ENCODE peak calls at places on chromosomes 5 and 9, in five cellular contexts. K is A549, V is HepG2, S is HEK293T, L is IMR-90. Q is an unnamed sample.

GRCh38 chr5:151694035-151694485 is 7.3 kb upstream of the SPARC start:
- DNase-seq in S (no peak), V (peak; percentile 97), L (no peak), K (peak; percentile 16), Q (no peak)

GRCh38 chr9:134858051-134858841 is 22.4 kb upstream of the FCN2 start:
- DNase-seq in K (peak; percentile 25), L (peak; percentile 38), V (no peak), S (no peak), Q (no peak)

GRCh38 chr9:89515416-89515815 is 17.5 kb upstream of the SEMA4D start:
- DNase-seq in L (no peak), V (no peak), S (no peak), K (no peak), Q (no peak)

GRCh38 chr5:124741711-124742496 is 4.5 kb downstream of the ZNF608 start:
- DNase-seq in L (peak; percentile 83), S (peak; percentile 35), K (no peak), V (no peak), Q (no peak)

GRCh38 chr5:157516016-157516415 is 56.0 kb downstream of the NIPAL4 start:
- DNase-seq in S (no peak), L (peak; percentile 94), V (no peak), K (peak; percentile 30), Q (no peak)

GRCh38 chr5:173513521-173513991 is 102.9 kb downstream of the BOD1 start:
- DNase-seq in V (no peak), L (peak; percentile 34), K (peak; percentile 9), S (no peak), Q (no peak)

GRCh38 chr5:3026651-3027050 is 275.2 kb upstream of the IRX2 start:
- DNase-seq in S (no peak), K (no peak), L (no peak), V (no peak), Q (no peak)

GRCh38 chr5:74272019-74272775 is 368.3 kb downstream of the ENC1 start:
- DNase-seq in V (peak; percentile 53), S (no peak), K (peak; percentile 11), L (peak; percentile 31), Q (no peak)

GRCh38 chr9:111661802-111662491 is 542 bp downstream of the GNG10 start:
- DNase-seq in V (no peak), L (peak; percentile 13), S (peak; percentile 42), K (peak; percentile 22), Q (peak; percentile 41)

GRCh38 chr5:12095808-12096281 is 191.6 kb upstream of the CTNND2 start:
- DNase-seq in L (no peak), S (no peak), V (no peak), K (no peak), Q (no peak)

GRCh38 chr5:151094861-151095260 is 14.0 kb upstream of the TNIP1 start:
- DNase-seq in K (no peak), L (no peak), V (no peak), S (no peak), Q (no peak)

GRCh38 chr5:120683580-120683979 is 219.5 kb downstream of the PRR16 start:
- DNase-seq in V (no peak), L (peak; percentile 33), S (no peak), K (no peak), Q (no peak)

GRCh38 chr9:72554221-72554641 is 32.8 kb downstream of the TMC1 start:
- DNase-seq in S (no peak), L (peak; percentile 89), V (peak; percentile 73), K (peak; percentile 94), Q (no peak)

GRCh38 chr9:116605904-116606341 is 81.2 kb upstream of the TRIM32 start:
- DNase-seq in S (no peak), L (no peak), V (no peak), K (no peak), Q (no peak)

GRCh38 chr9:116599342-116599884 is 87.7 kb upstream of the TRIM32 start:
- DNase-seq in L (no peak), K (no peak), V (no peak), S (no peak), Q (no peak)

DNA sequence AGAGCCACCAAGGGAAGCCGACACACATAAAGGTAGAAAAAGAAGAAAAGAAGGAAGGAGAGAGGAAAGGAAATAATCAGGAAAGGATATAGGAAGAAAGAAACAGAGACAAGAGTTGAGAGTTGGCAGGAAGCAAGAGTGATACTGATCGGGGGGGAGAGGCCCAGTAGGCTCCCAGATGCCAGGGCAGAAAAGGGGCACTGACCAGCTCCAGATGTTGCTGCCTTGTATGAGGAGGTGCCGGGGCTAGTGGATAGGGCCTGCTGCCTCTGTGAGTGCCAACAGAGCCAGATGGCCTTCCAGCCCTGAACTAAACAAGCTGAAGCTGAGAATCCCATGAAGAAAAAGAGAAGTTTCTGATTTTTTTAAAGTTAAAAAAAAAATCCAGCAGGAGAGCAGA is 82.0 kb upstream of the TRIM32 start:
- DNase-seq in K (no peak), V (no peak), L (no peak), S (no peak), Q (no peak)
- TF ChIP-seq BHLHE40 in K (no peak), V (no peak), L (no peak), S (no peak), Q (no peak)

GRCh38 chr5:92518318-92518913 is 1062.6 kb downstream of the NR2F1-AS1 start:
- DNase-seq in S (peak; percentile 58), V (peak; percentile 12), L (peak; percentile 80), K (peak; percentile 12), Q (no peak)

GRCh38 chr5:92514901-92515300 is 1066.1 kb downstream of the NR2F1-AS1 start:
- DNase-seq in V (no peak), L (no peak), K (no peak), S (no peak), Q (no peak)

GRCh38 chr5:92508271-92508670 is 1072.7 kb downstream of the NR2F1-AS1 start:
- DNase-seq in V (no peak), K (no peak), S (no peak), L (no peak), Q (no peak)

GRCh38 chr5:92513067-92513466 is 1068.0 kb downstream of the NR2F1-AS1 start:
- DNase-seq in V (no peak), S (no peak), L (peak; percentile 2), K (peak; percentile 7), Q (no peak)
- TF ChIP-seq BHLHE40 in V (no peak), S (no peak), L (no peak), K (no peak), Q (no peak)

GRCh38 chr5:163407034-163407652 is 30.3 kb upstream of the CCNG1 start:
- DNase-seq in L (no peak), K (no peak), S (no peak), V (no peak), Q (no peak)
- TF ChIP-seq BHLHE40 in L (no peak), K (no peak), S (no peak), V (no peak), Q (no peak)

GRCh38 chr5:65142511-65143011 is 339.2 kb downstream of the ADAMTS6 start:
- DNase-seq in S (peak; percentile 14), V (no peak), K (peak; percentile 11), L (peak; percentile 74), Q (no peak)
- TF ChIP-seq BHLHE40 in S (no peak), V (no peak), K (no peak), L (no peak), Q (no peak)

GRCh38 chr9:129403743-129404620 is 216.9 kb downstream of the C9orf50 start:
- DNase-seq in V (no peak), S (no peak), L (no peak), K (no peak), Q (no peak)

GRCh38 chr9:129405089-129405830 is 215.6 kb downstream of the C9orf50 start:
- DNase-seq in L (peak; percentile 83), S (no peak), V (peak; percentile 47), K (peak; percentile 37), Q (no peak)

GRCh38 chr9:129405831-129406220 is 215.1 kb downstream of the C9orf50 start:
- DNase-seq in S (no peak), K (no peak), L (no peak), V (no peak), Q (no peak)

GRCh38 chr9:129402931-129403742 is 217.8 kb downstream of the C9orf50 start:
- DNase-seq in S (no peak), K (no peak), L (no peak), V (no peak), Q (no peak)

DNA sequence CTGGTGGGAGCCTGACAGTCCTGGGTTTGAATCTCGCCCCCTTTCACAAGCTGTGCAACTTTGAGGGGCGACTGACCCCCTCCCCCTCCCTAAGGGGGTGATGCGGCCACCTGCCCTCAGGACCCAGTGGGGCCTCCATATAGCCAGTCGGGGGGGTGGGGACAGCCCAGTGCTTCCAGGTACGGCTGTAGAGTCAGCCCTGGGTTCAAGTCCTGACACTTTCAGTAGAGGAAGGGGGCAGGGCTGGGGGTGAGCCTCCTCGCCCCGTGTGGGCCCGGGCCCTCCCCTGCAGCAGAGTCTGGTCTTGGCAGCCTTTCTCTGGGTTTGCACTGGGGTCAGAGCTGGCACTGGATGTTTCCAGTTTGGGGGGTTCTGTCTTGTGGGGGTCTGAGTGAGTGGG is 216.3 kb downstream of the C9orf50 start:
- DNase-seq in K (no peak), V (no peak), S (no peak), L (no peak), Q (no peak)
- TF ChIP-seq BHLHE40 in K (no peak), V (no peak), S (no peak), L (no peak), Q (no peak)

DNA sequence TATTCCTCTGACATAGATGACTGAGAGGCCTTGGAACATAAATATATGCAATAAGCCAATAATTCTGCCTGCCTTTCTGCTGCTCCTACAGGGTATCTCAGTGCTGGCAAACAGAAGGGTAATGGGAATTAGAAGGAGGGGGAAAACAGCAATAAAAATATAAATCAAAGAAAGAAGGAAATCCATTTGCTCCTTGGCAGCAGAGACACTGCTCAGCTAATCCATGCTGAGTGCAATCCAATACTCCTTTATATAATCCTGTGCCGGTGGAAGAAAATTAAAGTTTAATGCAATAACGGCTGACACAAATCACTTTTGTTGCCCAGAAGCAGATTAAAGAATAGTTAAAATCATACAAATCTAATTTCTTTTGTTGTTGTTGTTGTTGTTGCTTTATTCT is 478.9 kb downstream of the SPATA31D1 start:
- DNase-seq in S (no peak), L (no peak), K (no peak), V (no peak), Q (no peak)
- TF ChIP-seq BHLHE40 in S (no peak), L (no peak), K (no peak), V (no peak), Q (no peak)

DNA sequence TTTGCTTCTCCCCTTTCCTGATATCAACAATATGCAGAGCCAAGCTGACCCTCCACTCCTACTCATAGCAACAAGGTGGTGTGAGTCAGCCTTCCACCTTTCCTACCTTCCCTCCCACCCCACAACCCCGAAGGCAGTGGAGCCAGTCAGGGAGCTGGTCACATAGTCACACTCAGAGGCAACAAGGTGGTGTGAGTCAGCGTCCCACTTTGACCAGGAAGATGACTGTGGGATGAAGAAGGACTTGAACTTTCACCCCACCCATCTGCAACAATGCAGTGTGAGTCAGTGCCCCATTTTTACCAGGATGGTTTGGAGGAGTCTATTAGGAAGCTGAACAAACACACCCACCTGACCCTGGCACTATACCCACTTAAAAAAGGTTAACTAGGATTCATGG is 30.1 kb upstream of the ZNF782 start:
- DNase-seq in L (peak; percentile 82), K (peak; percentile 45), V (peak; percentile 59), S (no peak), Q (peak; percentile 19)
- TF ChIP-seq BHLHE40 in L (no peak), K (no peak), V (no peak), S (no peak), Q (no peak)

DNA sequence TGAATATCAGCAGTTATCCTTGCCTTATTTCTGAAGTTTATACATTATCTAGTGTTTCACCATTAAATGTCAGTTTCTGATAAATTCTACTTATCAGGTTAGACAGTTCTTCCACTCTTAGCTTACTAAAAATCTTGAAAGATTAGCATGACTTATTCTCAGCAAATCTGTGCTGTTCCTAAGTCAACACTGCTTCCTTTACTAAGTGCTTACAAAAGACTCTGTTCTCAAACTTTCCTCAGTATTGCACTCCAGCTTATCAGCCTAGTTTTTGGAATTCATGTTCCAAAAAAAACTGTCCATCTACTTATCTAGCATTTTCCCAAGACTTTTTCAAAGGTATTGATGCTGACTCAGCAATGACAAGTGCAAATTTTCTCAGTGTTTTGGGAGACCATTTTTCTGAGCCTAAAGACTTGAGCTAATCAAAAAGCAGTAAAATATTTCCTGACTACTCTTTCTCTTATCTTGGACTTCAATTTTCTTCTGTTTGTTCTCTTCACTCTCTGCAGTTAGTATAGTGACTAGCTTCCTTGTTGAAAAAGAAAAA is 61.1 kb upstream of the FRRS1L start:
- DNase-seq in K (no peak), S (no peak), L (no peak), V (no peak), Q (no peak)
- TF ChIP-seq BHLHE40 in K (no peak), S (no peak), L (no peak), V (no peak), Q (no peak)